ENCODE peak calls at places on chromosomes 6 and 20, in five cellular contexts. H is astrocyte of the spinal cord, O is fibroblast of the aortic adventitia, U is WTC11, K is heart left ventricle. M is an unnamed sample.

GRCh38 chr6:162343196-162343901 is 384.2 kb downstream of the PRKN start:
- DNase-seq in K (no peak), U (no peak), O (no peak), H (no peak), M (no peak)

GRCh38 chr20:49980140-49981008 is 2.4 kb upstream of the SNAI1 start:
- DNase-seq in U (no peak), O (no peak), K (peak; percentile 19), H (no peak), M (no peak)

GRCh38 chr6:11364971-11365397 is 132.5 kb upstream of the NEDD9 start:
- DNase-seq in U (no peak), H (peak; percentile 41), K (no peak), O (no peak), M (no peak)

GRCh38 chr6:170092826-170093225 is 198.1 kb downstream of the DLL1 start:
- DNase-seq in K (no peak), H (no peak), U (no peak), O (no peak), M (no peak)

GRCh38 chr20:22582386-22582959 is 1.9 kb downstream of the FOXA2 start:
- DNase-seq in K (no peak), U (peak; percentile 37), O (no peak), H (no peak), M (no peak)

GRCh38 chr6:13395272-13396237 is 67.2 kb upstream of the TBC1D7 start:
- DNase-seq in O (peak; percentile 99), U (no peak), K (peak; percentile 83), H (peak; percentile 69), M (peak; percentile 83)

GRCh38 chr6:6546318-6547110 is 42.0 kb upstream of the LY86 start:
- DNase-seq in K (peak; percentile 47), U (peak; percentile 62), H (peak; percentile 13), O (peak; percentile 4), M (peak; percentile 36)

GRCh38 chr6:10146723-10147451 is 268.0 kb downstream of the TFAP2A start:
- DNase-seq in H (peak; percentile 9), U (peak; percentile 29), O (peak; percentile 6), K (no peak), M (no peak)

GRCh38 chr6:56838965-56839364 is 115.9 kb upstream of the BEND6 start:
- DNase-seq in K (no peak), O (no peak), H (no peak), U (no peak), M (no peak)

GRCh38 chr20:19176483-19176882 is 36.0 kb upstream of the SLC24A3 start:
- DNase-seq in K (no peak), U (peak; percentile 16), O (no peak), H (no peak), M (no peak)

GRCh38 chr6:149771185-149771584 is 21.6 kb downstream of the PCMT1 start:
- DNase-seq in H (no peak), U (no peak), O (no peak), K (no peak), M (no peak)

GRCh38 chr6:20540683-20541082 is 6.4 kb downstream of the CDKAL1 start:
- DNase-seq in H (peak; percentile 11), U (no peak), K (no peak), O (peak; percentile 51), M (no peak)

GRCh38 chr20:40697466-40697987 is 8.5 kb upstream of the MAFB start:
- DNase-seq in K (no peak), O (no peak), H (no peak), U (no peak), M (no peak)

GRCh38 chr6:87827291-87827690 is 125.3 kb upstream of the AKIRIN2 start:
- DNase-seq in U (no peak), O (no peak), H (no peak), K (no peak), M (no peak)
- TF ChIP-seq CTCF in U (no peak), O (no peak), H (no peak), K (no peak), M (no peak)

GRCh38 chr6:17179246-17180073 is 77.6 kb downstream of the STMND1 start:
- DNase-seq in U (no peak), K (no peak), H (peak; percentile 50), O (peak; percentile 7), M (no peak)

GRCh38 chr6:17173071-17173470 is 71.2 kb downstream of the STMND1 start:
- DNase-seq in H (no peak), U (no peak), O (no peak), K (no peak), M (no peak)

GRCh38 chr6:17178754-17179153 is 76.9 kb downstream of the STMND1 start:
- DNase-seq in K (no peak), U (no peak), O (no peak), H (no peak), M (no peak)

DNA sequence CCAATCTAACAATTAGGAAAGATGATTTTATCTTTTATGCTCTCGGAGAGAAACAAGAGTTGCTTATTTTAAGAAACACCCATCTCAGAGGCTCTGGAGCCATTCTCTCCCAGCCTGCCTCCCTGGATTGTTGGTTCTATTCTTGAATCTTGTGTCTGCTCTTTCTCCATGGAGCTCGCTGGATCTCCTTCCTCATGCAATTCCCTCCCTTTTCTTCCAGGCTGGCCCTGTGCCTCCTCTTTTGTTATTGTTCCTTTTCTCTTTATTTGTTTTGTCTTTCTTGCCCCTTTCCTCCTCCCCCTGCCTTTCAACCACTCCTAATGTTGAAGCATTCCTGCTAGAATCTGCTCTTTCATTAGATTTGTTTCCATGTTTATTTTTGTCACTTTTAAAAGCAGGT is 76.5 kb downstream of the STMND1 start:
- DNase-seq in O (no peak), U (no peak), H (no peak), K (no peak), M (no peak)
- TF ChIP-seq CTCF in O (no peak), U (no peak), H (no peak), K (no peak), M (no peak)

GRCh38 chr6:68313911-68314310 is 321.2 kb upstream of the ADGRB3 start:
- DNase-seq in O (peak; percentile 44), H (peak; percentile 46), U (no peak), K (no peak), M (no peak)
- TF ChIP-seq CTCF in O (peak; percentile 46), H (peak; percentile 56), U (no peak), K (no peak), M (no peak)

DNA sequence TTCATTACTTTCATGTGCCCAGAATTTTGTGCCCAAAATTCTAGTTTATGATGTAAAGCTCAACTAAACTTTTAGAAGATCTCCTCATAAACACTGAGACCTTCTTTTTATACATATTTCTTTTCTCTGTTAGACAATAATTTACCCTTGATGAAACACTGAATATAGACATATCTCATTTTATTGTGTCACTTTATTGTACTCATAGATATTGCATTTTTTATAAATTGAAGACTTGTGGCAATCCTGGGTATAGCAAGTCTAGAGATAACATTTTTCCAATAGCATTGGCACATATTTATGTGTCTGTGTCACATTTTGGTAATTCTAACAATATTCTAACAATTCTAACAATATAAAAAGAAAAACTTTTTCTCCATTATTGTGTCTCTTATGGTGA is 74.9 kb upstream of the POU3F2 start:
- DNase-seq in O (no peak), H (no peak), U (no peak), K (no peak), M (no peak)
- TF ChIP-seq CTCF in O (no peak), H (no peak), U (no peak), K (peak; percentile 33), M (no peak)